ENCODE peak calls at places on chromosomes 4 and X, in nine cellular contexts. One of them, this sample, is unnamed.

GRCh38 chr4:137156054-137156453 is 376.2 kb downstream of the PCDH18 start:
- DNase-seq in K562: no peak
- DNase-seq in CD4-positive, alpha-beta memory T cell: no peak
- DNase-seq in small intestine: no peak
- DNase-seq in stomach: no peak
- DNase-seq in sigmoid colon: no peak
- DNase-seq in transverse colon: no peak
- DNase-seq in AG04450: peak; percentile 20
- DNase-seq in AG10803: peak; percentile 97
- DNase-seq in this sample: no peak

GRCh38 chr4:186534056-186534455 is 21.3 kb downstream of the MTNR1A start:
- DNase-seq in K562: no peak
- DNase-seq in CD4-positive, alpha-beta memory T cell: no peak
- DNase-seq in small intestine: no peak
- DNase-seq in stomach: no peak
- DNase-seq in sigmoid colon: no peak
- DNase-seq in transverse colon: no peak
- DNase-seq in AG04450: no peak
- DNase-seq in AG10803: no peak
- DNase-seq in this sample: no peak

GRCh38 chrX:101787934-101788333 is 128.3 kb upstream of the ARMCX2 start:
- DNase-seq in K562: no peak
- DNase-seq in CD4-positive, alpha-beta memory T cell: no peak
- DNase-seq in small intestine: no peak
- DNase-seq in stomach: no peak
- DNase-seq in sigmoid colon: no peak
- DNase-seq in transverse colon: no peak
- DNase-seq in AG04450: no peak
- DNase-seq in AG10803: no peak
- DNase-seq in this sample: no peak

GRCh38 chr4:2761035-2761923 is 5.1 kb upstream of the TNIP2 start:
- DNase-seq in K562: peak; percentile 48
- DNase-seq in CD4-positive, alpha-beta memory T cell: no peak
- DNase-seq in small intestine: peak; percentile 96
- DNase-seq in stomach: peak; percentile 90
- DNase-seq in sigmoid colon: peak; percentile 66
- DNase-seq in transverse colon: peak; percentile 85
- DNase-seq in AG04450: no peak
- DNase-seq in AG10803: no peak
- DNase-seq in this sample: no peak

GRCh38 chr4:77193511-77194236 is 36.7 kb downstream of the CCNG2 start:
- DNase-seq in K562: peak; percentile 64
- DNase-seq in CD4-positive, alpha-beta memory T cell: peak; percentile 69
- DNase-seq in small intestine: peak; percentile 35
- DNase-seq in stomach: peak; percentile 62
- DNase-seq in sigmoid colon: peak; percentile 66
- DNase-seq in transverse colon: peak; percentile 75
- DNase-seq in AG04450: no peak
- DNase-seq in AG10803: no peak
- DNase-seq in this sample: no peak

GRCh38 chr4:2194556-2194955 is 47.4 kb downstream of the HAUS3 start:
- DNase-seq in K562: no peak
- DNase-seq in CD4-positive, alpha-beta memory T cell: no peak
- DNase-seq in small intestine: peak; percentile 56
- DNase-seq in stomach: no peak
- DNase-seq in sigmoid colon: no peak
- DNase-seq in transverse colon: no peak
- DNase-seq in AG04450: no peak
- DNase-seq in AG10803: no peak
- DNase-seq in this sample: no peak

GRCh38 chr4:17945303-17945702 is 76.3 kb downstream of the LCORL start:
- DNase-seq in K562: no peak
- DNase-seq in CD4-positive, alpha-beta memory T cell: no peak
- DNase-seq in small intestine: no peak
- DNase-seq in stomach: no peak
- DNase-seq in sigmoid colon: no peak
- DNase-seq in transverse colon: no peak
- DNase-seq in AG04450: no peak
- DNase-seq in AG10803: no peak
- DNase-seq in this sample: no peak

GRCh38 chr4:35102111-35102510 is 1142.2 kb downstream of the ARAP2 start:
- DNase-seq in K562: no peak
- DNase-seq in CD4-positive, alpha-beta memory T cell: no peak
- DNase-seq in small intestine: no peak
- DNase-seq in stomach: no peak
- DNase-seq in sigmoid colon: no peak
- DNase-seq in transverse colon: no peak
- DNase-seq in AG04450: no peak
- DNase-seq in AG10803: no peak
- DNase-seq in this sample: no peak

GRCh38 chrX:27660878-27661277 is 70.7 kb downstream of the DCAF8L2 start:
- DNase-seq in K562: no peak
- DNase-seq in CD4-positive, alpha-beta memory T cell: no peak
- DNase-seq in small intestine: no peak
- DNase-seq in stomach: no peak
- DNase-seq in sigmoid colon: no peak
- DNase-seq in transverse colon: no peak
- DNase-seq in AG04450: no peak
- DNase-seq in AG10803: no peak
- DNase-seq in this sample: no peak
- H3K4me3 ChIP-seq in K562: no peak overlapping the region
- H3K4me3 ChIP-seq in CD4-positive, alpha-beta memory T cell: no peak overlapping the region
- H3K4me3 ChIP-seq in small intestine: no peak overlapping the region
- H3K4me3 ChIP-seq in stomach: no peak overlapping the region
- H3K4me3 ChIP-seq in sigmoid colon: no peak overlapping the region
- H3K4me3 ChIP-seq in transverse colon: no peak overlapping the region
- H3K4me3 ChIP-seq in AG04450: no peak overlapping the region
- H3K4me3 ChIP-seq in AG10803: no peak overlapping the region
- H3K4me3 ChIP-seq in this sample: no peak overlapping the region

GRCh38 chr4:180057198-180057821 is 2185.9 kb upstream of the TENM3 start:
- DNase-seq in K562: no peak
- DNase-seq in CD4-positive, alpha-beta memory T cell: no peak
- DNase-seq in small intestine: peak; percentile 13
- DNase-seq in stomach: no peak
- DNase-seq in sigmoid colon: no peak
- DNase-seq in transverse colon: no peak
- DNase-seq in AG04450: no peak
- DNase-seq in AG10803: no peak
- DNase-seq in this sample: no peak

GRCh38 chr4:180057891-180058643 is 2185.1 kb upstream of the TENM3 start:
- DNase-seq in K562: no peak
- DNase-seq in CD4-positive, alpha-beta memory T cell: no peak
- DNase-seq in small intestine: peak; percentile 9
- DNase-seq in stomach: no peak
- DNase-seq in sigmoid colon: no peak
- DNase-seq in transverse colon: peak; percentile 13
- DNase-seq in AG04450: no peak
- DNase-seq in AG10803: no peak
- DNase-seq in this sample: no peak

GRCh38 chr4:180059216-180059881 is 2183.9 kb upstream of the TENM3 start:
- DNase-seq in K562: no peak
- DNase-seq in CD4-positive, alpha-beta memory T cell: no peak
- DNase-seq in small intestine: peak; percentile 10
- DNase-seq in stomach: no peak
- DNase-seq in sigmoid colon: no peak
- DNase-seq in transverse colon: peak; percentile 10
- DNase-seq in AG04450: no peak
- DNase-seq in AG10803: no peak
- DNase-seq in this sample: no peak

GRCh38 chr4:180058731-180059215 is 2184.4 kb upstream of the TENM3 start:
- DNase-seq in K562: no peak
- DNase-seq in CD4-positive, alpha-beta memory T cell: no peak
- DNase-seq in small intestine: peak; percentile 64
- DNase-seq in stomach: no peak
- DNase-seq in sigmoid colon: no peak
- DNase-seq in transverse colon: peak; percentile 41
- DNase-seq in AG04450: no peak
- DNase-seq in AG10803: peak; percentile 12
- DNase-seq in this sample: no peak

DNA sequence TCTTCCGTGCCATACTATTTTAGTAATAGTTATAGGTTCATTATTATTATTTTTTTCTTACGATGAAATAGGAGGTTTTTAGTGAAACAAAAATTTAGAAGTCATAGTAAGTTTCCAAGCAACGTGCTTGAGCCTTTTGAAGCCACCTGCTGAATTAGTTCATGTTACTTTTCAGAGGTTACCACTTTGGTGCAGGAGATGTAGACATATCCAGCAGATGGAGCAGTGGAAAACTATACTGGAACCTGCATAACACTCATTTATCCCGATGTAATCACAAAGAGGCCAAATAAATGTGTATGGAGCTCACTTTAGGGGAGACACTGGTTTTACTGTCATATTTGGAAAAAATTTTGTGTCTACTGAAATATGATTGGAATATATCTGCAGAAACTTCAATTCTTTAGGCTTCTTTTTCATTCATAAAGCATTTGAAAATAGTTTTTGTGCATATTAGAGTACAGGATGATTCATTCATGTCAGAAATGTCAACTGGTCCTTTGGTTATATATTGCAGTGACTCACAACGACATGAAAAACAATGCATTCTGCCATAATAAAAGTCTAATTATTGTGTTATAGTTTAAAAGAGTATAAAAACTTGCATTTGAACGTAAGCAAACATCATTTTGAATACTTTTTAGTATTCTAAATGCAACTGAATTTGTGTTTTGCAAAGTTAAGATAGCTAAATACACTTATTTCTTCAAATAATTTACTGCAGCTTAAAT is 2182.9 kb upstream of the TENM3 start:
- DNase-seq in K562: no peak
- DNase-seq in CD4-positive, alpha-beta memory T cell: no peak
- DNase-seq in small intestine: peak; percentile 42
- DNase-seq in stomach: no peak
- DNase-seq in sigmoid colon: no peak
- DNase-seq in transverse colon: no peak
- DNase-seq in AG04450: no peak
- DNase-seq in AG10803: no peak
- DNase-seq in this sample: no peak
- H3K4me3 ChIP-seq in K562: no peak overlapping the region
- H3K4me3 ChIP-seq in CD4-positive, alpha-beta memory T cell: no peak overlapping the region
- H3K4me3 ChIP-seq in small intestine: no peak overlapping the region
- H3K4me3 ChIP-seq in stomach: no peak overlapping the region
- H3K4me3 ChIP-seq in sigmoid colon: no peak overlapping the region
- H3K4me3 ChIP-seq in transverse colon: no peak overlapping the region
- H3K4me3 ChIP-seq in AG04450: no peak overlapping the region
- H3K4me3 ChIP-seq in AG10803: no peak overlapping the region
- H3K4me3 ChIP-seq in this sample: no peak overlapping the region

GRCh38 chr4:109913842-109914241 is 1.2 kb downstream of the EGF start:
- DNase-seq in K562: no peak
- DNase-seq in CD4-positive, alpha-beta memory T cell: no peak
- DNase-seq in small intestine: no peak
- DNase-seq in stomach: no peak
- DNase-seq in sigmoid colon: no peak
- DNase-seq in transverse colon: no peak
- DNase-seq in AG04450: no peak
- DNase-seq in AG10803: no peak
- DNase-seq in this sample: no peak
- H3K4me3 ChIP-seq in K562: no peak overlapping the region
- H3K4me3 ChIP-seq in CD4-positive, alpha-beta memory T cell: no peak overlapping the region
- H3K4me3 ChIP-seq in small intestine: no peak overlapping the region
- H3K4me3 ChIP-seq in stomach: no peak overlapping the region
- H3K4me3 ChIP-seq in sigmoid colon: no peak overlapping the region
- H3K4me3 ChIP-seq in transverse colon: peak overlapping the region; percentile 1
- H3K4me3 ChIP-seq in AG04450: no peak overlapping the region
- H3K4me3 ChIP-seq in AG10803: no peak overlapping the region
- H3K4me3 ChIP-seq in this sample: no peak overlapping the region

GRCh38 chrX:23902419-23902818 is 5.3 kb downstream of the APOO start:
- DNase-seq in K562: peak; percentile 12
- DNase-seq in CD4-positive, alpha-beta memory T cell: peak; percentile 33
- DNase-seq in small intestine: peak; percentile 68
- DNase-seq in stomach: no peak
- DNase-seq in sigmoid colon: no peak
- DNase-seq in transverse colon: no peak
- DNase-seq in AG04450: no peak
- DNase-seq in AG10803: peak; percentile 62
- DNase-seq in this sample: no peak
- H3K4me3 ChIP-seq in K562: no peak overlapping the region
- H3K4me3 ChIP-seq in CD4-positive, alpha-beta memory T cell: no peak overlapping the region
- H3K4me3 ChIP-seq in small intestine: no peak overlapping the region
- H3K4me3 ChIP-seq in stomach: no peak overlapping the region
- H3K4me3 ChIP-seq in sigmoid colon: peak overlapping the region; percentile 25
- H3K4me3 ChIP-seq in transverse colon: no peak overlapping the region
- H3K4me3 ChIP-seq in AG04450: no peak overlapping the region
- H3K4me3 ChIP-seq in AG10803: peak overlapping the region; percentile 15
- H3K4me3 ChIP-seq in this sample: no peak overlapping the region

GRCh38 chr4:153787156-153787555 is 1.7 kb downstream of the SFRP2 start:
- DNase-seq in K562: no peak
- DNase-seq in CD4-positive, alpha-beta memory T cell: no peak
- DNase-seq in small intestine: no peak
- DNase-seq in stomach: no peak
- DNase-seq in sigmoid colon: no peak
- DNase-seq in transverse colon: no peak
- DNase-seq in AG04450: no peak
- DNase-seq in AG10803: no peak
- DNase-seq in this sample: no peak
- H3K4me3 ChIP-seq in K562: no peak overlapping the region
- H3K4me3 ChIP-seq in CD4-positive, alpha-beta memory T cell: no peak overlapping the region
- H3K4me3 ChIP-seq in small intestine: no peak overlapping the region
- H3K4me3 ChIP-seq in stomach: no peak overlapping the region
- H3K4me3 ChIP-seq in sigmoid colon: no peak overlapping the region
- H3K4me3 ChIP-seq in transverse colon: no peak overlapping the region
- H3K4me3 ChIP-seq in AG04450: no peak overlapping the region
- H3K4me3 ChIP-seq in AG10803: no peak overlapping the region
- H3K4me3 ChIP-seq in this sample: no peak overlapping the region

DNA sequence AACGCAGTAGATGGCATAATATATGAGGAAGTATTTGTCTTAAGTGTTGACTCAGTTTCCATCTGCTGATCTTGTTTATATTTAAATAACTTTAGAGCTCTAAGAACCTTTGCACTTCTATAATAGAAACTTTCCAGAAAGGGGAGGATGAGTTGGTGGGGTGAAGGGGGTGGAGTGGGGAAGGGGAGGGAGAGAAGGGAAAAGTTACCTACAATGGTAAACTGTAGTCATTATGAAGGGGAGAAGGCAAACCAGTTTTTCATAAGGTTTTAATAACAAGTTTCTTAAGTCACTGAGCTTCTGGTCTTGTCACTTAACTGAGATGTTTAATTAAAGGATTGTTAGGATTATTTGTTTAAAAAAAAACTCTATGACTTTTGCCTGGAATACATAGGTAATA is 326 bp downstream of the ALPK1 start:
- DNase-seq in K562: no peak
- DNase-seq in CD4-positive, alpha-beta memory T cell: no peak
- DNase-seq in small intestine: no peak
- DNase-seq in stomach: no peak
- DNase-seq in sigmoid colon: no peak
- DNase-seq in transverse colon: no peak
- DNase-seq in AG04450: no peak
- DNase-seq in AG10803: no peak
- DNase-seq in this sample: no peak
- H3K4me3 ChIP-seq in K562: peak overlapping the region; percentile 32
- H3K4me3 ChIP-seq in CD4-positive, alpha-beta memory T cell: peak overlapping the region; percentile 13
- H3K4me3 ChIP-seq in small intestine: peak overlapping the region; percentile 44
- H3K4me3 ChIP-seq in stomach: peak overlapping the region; percentile 40
- H3K4me3 ChIP-seq in sigmoid colon: peak overlapping the region; percentile 44
- H3K4me3 ChIP-seq in transverse colon: peak overlapping the region; percentile 33
- H3K4me3 ChIP-seq in AG04450: peak overlapping the region; percentile 52
- H3K4me3 ChIP-seq in AG10803: peak overlapping the region; percentile 59
- H3K4me3 ChIP-seq in this sample: peak overlapping the region; percentile 10

GRCh38 chrX:30309139-30309571 is at the start of gene NR0B1:
- DNase-seq in K562: no peak
- DNase-seq in CD4-positive, alpha-beta memory T cell: no peak
- DNase-seq in small intestine: no peak
- DNase-seq in stomach: no peak
- DNase-seq in sigmoid colon: no peak
- DNase-seq in transverse colon: no peak
- DNase-seq in AG04450: no peak
- DNase-seq in AG10803: peak; percentile 1
- DNase-seq in this sample: no peak
- H3K4me3 ChIP-seq in K562: no peak within 1 kb of the TSS
- H3K4me3 ChIP-seq in CD4-positive, alpha-beta memory T cell: no peak within 1 kb of the TSS
- H3K4me3 ChIP-seq in small intestine: no peak within 1 kb of the TSS
- H3K4me3 ChIP-seq in stomach: no peak within 1 kb of the TSS
- H3K4me3 ChIP-seq in sigmoid colon: peak within 1 kb of the TSS; percentile 17
- H3K4me3 ChIP-seq in transverse colon: no peak within 1 kb of the TSS
- H3K4me3 ChIP-seq in AG04450: peak within 1 kb of the TSS; percentile 45
- H3K4me3 ChIP-seq in AG10803: peak within 1 kb of the TSS; percentile 9
- H3K4me3 ChIP-seq in this sample: no peak within 1 kb of the TSS